ENCODE peak calls at places on chromosomes 5 and 9, in nine cellular contexts. One of them, this sample, is unnamed.
A peak's percentile ranks its signal among the peaks of the same experiment; 100 is the strongest.

GRCh38 chr5:83281658-83282057 is 189.9 kb upstream of the VCAN start:
- DNase-seq in activated naive CD4-positive, alpha-beta T cell treated with anti-CD3 and anti-CD28 coated beads, Interleukin-2, amount 50 U/mL, for 16 hours: no peak
- DNase-seq in ELR: peak; percentile 53
- DNase-seq in aorta: no peak
- DNase-seq in stimulated activated CD4-positive, alpha-beta T cell treated with anti-CD3 and anti-CD28 coated beads, TNF-alpha, amount 100 ng/mL, for 4 hours: no peak
- DNase-seq in SHP77 treated with DMSO at 0.1 percent for 48 hours: no peak
- DNase-seq in GM04504: peak; percentile 61
- DNase-seq in T-helper 2 cell: no peak
- DNase-seq in adipocyte: peak; percentile 22
- DNase-seq in this sample: peak; percentile 73

GRCh38 chr9:89637787-89638186 is 33.0 kb downstream of the GADD45G start:
- DNase-seq in activated naive CD4-positive, alpha-beta T cell treated with anti-CD3 and anti-CD28 coated beads, Interleukin-2, amount 50 U/mL, for 16 hours: no peak
- DNase-seq in ELR: no peak
- DNase-seq in aorta: no peak
- DNase-seq in stimulated activated CD4-positive, alpha-beta T cell treated with anti-CD3 and anti-CD28 coated beads, TNF-alpha, amount 100 ng/mL, for 4 hours: no peak
- DNase-seq in SHP77 treated with DMSO at 0.1 percent for 48 hours: no peak
- DNase-seq in GM04504: no peak
- DNase-seq in T-helper 2 cell: no peak
- DNase-seq in adipocyte: no peak
- DNase-seq in this sample: no peak

GRCh38 chr5:168404366-168404765 is 81.9 kb upstream of the RARS1 start:
- DNase-seq in activated naive CD4-positive, alpha-beta T cell treated with anti-CD3 and anti-CD28 coated beads, Interleukin-2, amount 50 U/mL, for 16 hours: no peak
- DNase-seq in ELR: peak; percentile 91
- DNase-seq in aorta: no peak
- DNase-seq in stimulated activated CD4-positive, alpha-beta T cell treated with anti-CD3 and anti-CD28 coated beads, TNF-alpha, amount 100 ng/mL, for 4 hours: no peak
- DNase-seq in SHP77 treated with DMSO at 0.1 percent for 48 hours: no peak
- DNase-seq in GM04504: peak; percentile 79
- DNase-seq in T-helper 2 cell: no peak
- DNase-seq in adipocyte: peak; percentile 82
- DNase-seq in this sample: peak; percentile 79

GRCh38 chr5:137360607-137361006 is 138.5 kb downstream of the SPOCK1 start:
- DNase-seq in activated naive CD4-positive, alpha-beta T cell treated with anti-CD3 and anti-CD28 coated beads, Interleukin-2, amount 50 U/mL, for 16 hours: no peak
- DNase-seq in ELR: peak; percentile 26
- DNase-seq in aorta: no peak
- DNase-seq in stimulated activated CD4-positive, alpha-beta T cell treated with anti-CD3 and anti-CD28 coated beads, TNF-alpha, amount 100 ng/mL, for 4 hours: no peak
- DNase-seq in SHP77 treated with DMSO at 0.1 percent for 48 hours: no peak
- DNase-seq in GM04504: peak; percentile 32
- DNase-seq in T-helper 2 cell: no peak
- DNase-seq in adipocyte: no peak
- DNase-seq in this sample: no peak

GRCh38 chr9:128765499-128765898 is 6.2 kb downstream of the ZER1 start:
- DNase-seq in activated naive CD4-positive, alpha-beta T cell treated with anti-CD3 and anti-CD28 coated beads, Interleukin-2, amount 50 U/mL, for 16 hours: no peak
- DNase-seq in ELR: no peak
- DNase-seq in aorta: no peak
- DNase-seq in stimulated activated CD4-positive, alpha-beta T cell treated with anti-CD3 and anti-CD28 coated beads, TNF-alpha, amount 100 ng/mL, for 4 hours: no peak
- DNase-seq in SHP77 treated with DMSO at 0.1 percent for 48 hours: no peak
- DNase-seq in GM04504: no peak
- DNase-seq in T-helper 2 cell: no peak
- DNase-seq in adipocyte: no peak
- DNase-seq in this sample: no peak

GRCh38 chr5:33146916-33147315 is 293.8 kb upstream of the TARS1 start:
- DNase-seq in activated naive CD4-positive, alpha-beta T cell treated with anti-CD3 and anti-CD28 coated beads, Interleukin-2, amount 50 U/mL, for 16 hours: no peak
- DNase-seq in ELR: peak; percentile 81
- DNase-seq in aorta: no peak
- DNase-seq in stimulated activated CD4-positive, alpha-beta T cell treated with anti-CD3 and anti-CD28 coated beads, TNF-alpha, amount 100 ng/mL, for 4 hours: no peak
- DNase-seq in SHP77 treated with DMSO at 0.1 percent for 48 hours: no peak
- DNase-seq in GM04504: no peak
- DNase-seq in T-helper 2 cell: no peak
- DNase-seq in adipocyte: peak; percentile 14
- DNase-seq in this sample: no peak

GRCh38 chr5:34501840-34502239 is 154.3 kb upstream of the RAI14 start:
- DNase-seq in activated naive CD4-positive, alpha-beta T cell treated with anti-CD3 and anti-CD28 coated beads, Interleukin-2, amount 50 U/mL, for 16 hours: no peak
- DNase-seq in ELR: no peak
- DNase-seq in aorta: no peak
- DNase-seq in stimulated activated CD4-positive, alpha-beta T cell treated with anti-CD3 and anti-CD28 coated beads, TNF-alpha, amount 100 ng/mL, for 4 hours: no peak
- DNase-seq in SHP77 treated with DMSO at 0.1 percent for 48 hours: no peak
- DNase-seq in GM04504: no peak
- DNase-seq in T-helper 2 cell: no peak
- DNase-seq in adipocyte: no peak
- DNase-seq in this sample: no peak

GRCh38 chr9:137461663-137462395 is 2.7 kb upstream of the NSMF start:
- DNase-seq in activated naive CD4-positive, alpha-beta T cell treated with anti-CD3 and anti-CD28 coated beads, Interleukin-2, amount 50 U/mL, for 16 hours: peak; percentile 66
- DNase-seq in ELR: peak; percentile 30
- DNase-seq in aorta: peak; percentile 73
- DNase-seq in stimulated activated CD4-positive, alpha-beta T cell treated with anti-CD3 and anti-CD28 coated beads, TNF-alpha, amount 100 ng/mL, for 4 hours: no peak
- DNase-seq in SHP77 treated with DMSO at 0.1 percent for 48 hours: no peak
- DNase-seq in GM04504: no peak
- DNase-seq in T-helper 2 cell: peak; percentile 42
- DNase-seq in adipocyte: peak; percentile 54
- DNase-seq in this sample: no peak

GRCh38 chr9:126794441-126794840 is 10.4 kb upstream of the ZBTB43 start:
- DNase-seq in activated naive CD4-positive, alpha-beta T cell treated with anti-CD3 and anti-CD28 coated beads, Interleukin-2, amount 50 U/mL, for 16 hours: no peak
- DNase-seq in ELR: no peak
- DNase-seq in aorta: no peak
- DNase-seq in stimulated activated CD4-positive, alpha-beta T cell treated with anti-CD3 and anti-CD28 coated beads, TNF-alpha, amount 100 ng/mL, for 4 hours: no peak
- DNase-seq in SHP77 treated with DMSO at 0.1 percent for 48 hours: no peak
- DNase-seq in GM04504: no peak
- DNase-seq in T-helper 2 cell: no peak
- DNase-seq in adipocyte: no peak
- DNase-seq in this sample: no peak

GRCh38 chr9:74953235-74953741 is 576 bp upstream of the C9orf40 start:
- DNase-seq in activated naive CD4-positive, alpha-beta T cell treated with anti-CD3 and anti-CD28 coated beads, Interleukin-2, amount 50 U/mL, for 16 hours: no peak
- DNase-seq in ELR: peak; percentile 28
- DNase-seq in aorta: no peak
- DNase-seq in stimulated activated CD4-positive, alpha-beta T cell treated with anti-CD3 and anti-CD28 coated beads, TNF-alpha, amount 100 ng/mL, for 4 hours: no peak
- DNase-seq in SHP77 treated with DMSO at 0.1 percent for 48 hours: no peak
- DNase-seq in GM04504: peak; percentile 40
- DNase-seq in T-helper 2 cell: no peak
- DNase-seq in adipocyte: peak; percentile 44
- DNase-seq in this sample: peak; percentile 43

GRCh38 chr5:34743878-34744277 is 87.8 kb downstream of the RAI14 start:
- DNase-seq in activated naive CD4-positive, alpha-beta T cell treated with anti-CD3 and anti-CD28 coated beads, Interleukin-2, amount 50 U/mL, for 16 hours: no peak
- DNase-seq in ELR: peak; percentile 75
- DNase-seq in aorta: no peak
- DNase-seq in stimulated activated CD4-positive, alpha-beta T cell treated with anti-CD3 and anti-CD28 coated beads, TNF-alpha, amount 100 ng/mL, for 4 hours: no peak
- DNase-seq in SHP77 treated with DMSO at 0.1 percent for 48 hours: no peak
- DNase-seq in GM04504: peak; percentile 33
- DNase-seq in T-helper 2 cell: no peak
- DNase-seq in adipocyte: peak; percentile 81
- DNase-seq in this sample: peak; percentile 55

GRCh38 chr9:33750307-33750838 is 45.0 kb upstream of the PRSS3 start:
- DNase-seq in activated naive CD4-positive, alpha-beta T cell treated with anti-CD3 and anti-CD28 coated beads, Interleukin-2, amount 50 U/mL, for 16 hours: no peak
- DNase-seq in ELR: peak; percentile 71
- DNase-seq in aorta: no peak
- DNase-seq in stimulated activated CD4-positive, alpha-beta T cell treated with anti-CD3 and anti-CD28 coated beads, TNF-alpha, amount 100 ng/mL, for 4 hours: no peak
- DNase-seq in SHP77 treated with DMSO at 0.1 percent for 48 hours: no peak
- DNase-seq in GM04504: no peak
- DNase-seq in T-helper 2 cell: no peak
- DNase-seq in adipocyte: peak; percentile 58
- DNase-seq in this sample: no peak

GRCh38 chr5:99644822-99645221 is 716.0 kb upstream of the CHD1 start:
- DNase-seq in activated naive CD4-positive, alpha-beta T cell treated with anti-CD3 and anti-CD28 coated beads, Interleukin-2, amount 50 U/mL, for 16 hours: no peak
- DNase-seq in ELR: no peak
- DNase-seq in aorta: no peak
- DNase-seq in stimulated activated CD4-positive, alpha-beta T cell treated with anti-CD3 and anti-CD28 coated beads, TNF-alpha, amount 100 ng/mL, for 4 hours: no peak
- DNase-seq in SHP77 treated with DMSO at 0.1 percent for 48 hours: peak; percentile 9
- DNase-seq in GM04504: no peak
- DNase-seq in T-helper 2 cell: no peak
- DNase-seq in adipocyte: no peak
- DNase-seq in this sample: no peak

GRCh38 chr5:40838076-40838475 is 3.1 kb upstream of the RPL37 start:
- DNase-seq in activated naive CD4-positive, alpha-beta T cell treated with anti-CD3 and anti-CD28 coated beads, Interleukin-2, amount 50 U/mL, for 16 hours: no peak
- DNase-seq in ELR: no peak
- DNase-seq in aorta: no peak
- DNase-seq in stimulated activated CD4-positive, alpha-beta T cell treated with anti-CD3 and anti-CD28 coated beads, TNF-alpha, amount 100 ng/mL, for 4 hours: no peak
- DNase-seq in SHP77 treated with DMSO at 0.1 percent for 48 hours: no peak
- DNase-seq in GM04504: no peak
- DNase-seq in T-helper 2 cell: no peak
- DNase-seq in adipocyte: no peak
- DNase-seq in this sample: no peak

GRCh38 chr5:135217669-135218485 is 181.2 kb downstream of the MACROH2A1 start:
- DNase-seq in activated naive CD4-positive, alpha-beta T cell treated with anti-CD3 and anti-CD28 coated beads, Interleukin-2, amount 50 U/mL, for 16 hours: no peak
- DNase-seq in ELR: peak; percentile 12
- DNase-seq in aorta: peak; percentile 27
- DNase-seq in stimulated activated CD4-positive, alpha-beta T cell treated with anti-CD3 and anti-CD28 coated beads, TNF-alpha, amount 100 ng/mL, for 4 hours: no peak
- DNase-seq in SHP77 treated with DMSO at 0.1 percent for 48 hours: no peak
- DNase-seq in GM04504: no peak
- DNase-seq in T-helper 2 cell: no peak
- DNase-seq in adipocyte: no peak
- DNase-seq in this sample: no peak

GRCh38 chr9:78239506-78239905 is 3.6 kb downstream of the CEP78 start:
- DNase-seq in activated naive CD4-positive, alpha-beta T cell treated with anti-CD3 and anti-CD28 coated beads, Interleukin-2, amount 50 U/mL, for 16 hours: no peak
- DNase-seq in ELR: peak; percentile 13
- DNase-seq in aorta: no peak
- DNase-seq in stimulated activated CD4-positive, alpha-beta T cell treated with anti-CD3 and anti-CD28 coated beads, TNF-alpha, amount 100 ng/mL, for 4 hours: no peak
- DNase-seq in SHP77 treated with DMSO at 0.1 percent for 48 hours: no peak
- DNase-seq in GM04504: no peak
- DNase-seq in T-helper 2 cell: no peak
- DNase-seq in adipocyte: no peak
- DNase-seq in this sample: no peak

GRCh38 chr9:34254141-34254913 is 74.7 kb downstream of the KIF24 start:
- DNase-seq in activated naive CD4-positive, alpha-beta T cell treated with anti-CD3 and anti-CD28 coated beads, Interleukin-2, amount 50 U/mL, for 16 hours: no peak
- DNase-seq in ELR: peak; percentile 94
- DNase-seq in aorta: peak; percentile 59
- DNase-seq in stimulated activated CD4-positive, alpha-beta T cell treated with anti-CD3 and anti-CD28 coated beads, TNF-alpha, amount 100 ng/mL, for 4 hours: no peak
- DNase-seq in SHP77 treated with DMSO at 0.1 percent for 48 hours: no peak
- DNase-seq in GM04504: peak; percentile 64
- DNase-seq in T-helper 2 cell: no peak
- DNase-seq in adipocyte: peak; percentile 82
- DNase-seq in this sample: peak; percentile 57

GRCh38 chr9:131959887-131960286 is 119.8 kb downstream of the MED27 start:
- DNase-seq in activated naive CD4-positive, alpha-beta T cell treated with anti-CD3 and anti-CD28 coated beads, Interleukin-2, amount 50 U/mL, for 16 hours: no peak
- DNase-seq in ELR: no peak
- DNase-seq in aorta: no peak
- DNase-seq in stimulated activated CD4-positive, alpha-beta T cell treated with anti-CD3 and anti-CD28 coated beads, TNF-alpha, amount 100 ng/mL, for 4 hours: no peak
- DNase-seq in SHP77 treated with DMSO at 0.1 percent for 48 hours: no peak
- DNase-seq in GM04504: no peak
- DNase-seq in T-helper 2 cell: no peak
- DNase-seq in adipocyte: no peak
- DNase-seq in this sample: no peak

GRCh38 chr9:96859461-96860198 is 5.3 kb upstream of the ZNF782 start:
- DNase-seq in activated naive CD4-positive, alpha-beta T cell treated with anti-CD3 and anti-CD28 coated beads, Interleukin-2, amount 50 U/mL, for 16 hours: no peak
- DNase-seq in ELR: peak; percentile 97
- DNase-seq in aorta: no peak
- DNase-seq in stimulated activated CD4-positive, alpha-beta T cell treated with anti-CD3 and anti-CD28 coated beads, TNF-alpha, amount 100 ng/mL, for 4 hours: no peak
- DNase-seq in SHP77 treated with DMSO at 0.1 percent for 48 hours: no peak
- DNase-seq in GM04504: no peak
- DNase-seq in T-helper 2 cell: no peak
- DNase-seq in adipocyte: peak; percentile 74
- DNase-seq in this sample: no peak

GRCh38 chr5:44952376-44952775 is 143.6 kb downstream of the MRPS30 start:
- DNase-seq in activated naive CD4-positive, alpha-beta T cell treated with anti-CD3 and anti-CD28 coated beads, Interleukin-2, amount 50 U/mL, for 16 hours: no peak
- DNase-seq in ELR: peak; percentile 53
- DNase-seq in aorta: no peak
- DNase-seq in stimulated activated CD4-positive, alpha-beta T cell treated with anti-CD3 and anti-CD28 coated beads, TNF-alpha, amount 100 ng/mL, for 4 hours: no peak
- DNase-seq in SHP77 treated with DMSO at 0.1 percent for 48 hours: peak; percentile 38
- DNase-seq in GM04504: no peak
- DNase-seq in T-helper 2 cell: no peak
- DNase-seq in adipocyte: peak; percentile 38
- DNase-seq in this sample: no peak

GRCh38 chr5:40991168-40991980 is 79.8 kb downstream of the MROH2B start:
- DNase-seq in activated naive CD4-positive, alpha-beta T cell treated with anti-CD3 and anti-CD28 coated beads, Interleukin-2, amount 50 U/mL, for 16 hours: no peak
- DNase-seq in ELR: peak; percentile 6
- DNase-seq in aorta: peak; percentile 78
- DNase-seq in stimulated activated CD4-positive, alpha-beta T cell treated with anti-CD3 and anti-CD28 coated beads, TNF-alpha, amount 100 ng/mL, for 4 hours: no peak
- DNase-seq in SHP77 treated with DMSO at 0.1 percent for 48 hours: no peak
- DNase-seq in GM04504: no peak
- DNase-seq in T-helper 2 cell: no peak
- DNase-seq in adipocyte: peak; percentile 66
- DNase-seq in this sample: no peak

GRCh38 chr9:99011161-99011709 is 67.5 kb downstream of the COL15A1 start:
- DNase-seq in activated naive CD4-positive, alpha-beta T cell treated with anti-CD3 and anti-CD28 coated beads, Interleukin-2, amount 50 U/mL, for 16 hours: no peak
- DNase-seq in ELR: peak; percentile 83
- DNase-seq in aorta: no peak
- DNase-seq in stimulated activated CD4-positive, alpha-beta T cell treated with anti-CD3 and anti-CD28 coated beads, TNF-alpha, amount 100 ng/mL, for 4 hours: no peak
- DNase-seq in SHP77 treated with DMSO at 0.1 percent for 48 hours: no peak
- DNase-seq in GM04504: no peak
- DNase-seq in T-helper 2 cell: no peak
- DNase-seq in adipocyte: no peak
- DNase-seq in this sample: no peak

GRCh38 chr5:148820778-148821395 is 5.5 kb upstream of the ADRB2 start:
- DNase-seq in activated naive CD4-positive, alpha-beta T cell treated with anti-CD3 and anti-CD28 coated beads, Interleukin-2, amount 50 U/mL, for 16 hours: no peak
- DNase-seq in ELR: peak; percentile 71
- DNase-seq in aorta: no peak
- DNase-seq in stimulated activated CD4-positive, alpha-beta T cell treated with anti-CD3 and anti-CD28 coated beads, TNF-alpha, amount 100 ng/mL, for 4 hours: no peak
- DNase-seq in SHP77 treated with DMSO at 0.1 percent for 48 hours: no peak
- DNase-seq in GM04504: no peak
- DNase-seq in T-helper 2 cell: no peak
- DNase-seq in adipocyte: peak; percentile 64
- DNase-seq in this sample: no peak

GRCh38 chr5:126339215-126339805 is 83.9 kb upstream of the GRAMD2B start:
- DNase-seq in activated naive CD4-positive, alpha-beta T cell treated with anti-CD3 and anti-CD28 coated beads, Interleukin-2, amount 50 U/mL, for 16 hours: peak; percentile 27
- DNase-seq in ELR: peak; percentile 79
- DNase-seq in aorta: no peak
- DNase-seq in stimulated activated CD4-positive, alpha-beta T cell treated with anti-CD3 and anti-CD28 coated beads, TNF-alpha, amount 100 ng/mL, for 4 hours: no peak
- DNase-seq in SHP77 treated with DMSO at 0.1 percent for 48 hours: peak; percentile 37
- DNase-seq in GM04504: peak; percentile 47
- DNase-seq in T-helper 2 cell: no peak
- DNase-seq in adipocyte: peak; percentile 88
- DNase-seq in this sample: peak; percentile 27

GRCh38 chr9:33159058-33159759 is 7.9 kb downstream of the B4GALT1 start:
- DNase-seq in activated naive CD4-positive, alpha-beta T cell treated with anti-CD3 and anti-CD28 coated beads, Interleukin-2, amount 50 U/mL, for 16 hours: no peak
- DNase-seq in ELR: peak; percentile 67
- DNase-seq in aorta: peak; percentile 88
- DNase-seq in stimulated activated CD4-positive, alpha-beta T cell treated with anti-CD3 and anti-CD28 coated beads, TNF-alpha, amount 100 ng/mL, for 4 hours: no peak
- DNase-seq in SHP77 treated with DMSO at 0.1 percent for 48 hours: no peak
- DNase-seq in GM04504: no peak
- DNase-seq in T-helper 2 cell: no peak
- DNase-seq in adipocyte: peak; percentile 56
- DNase-seq in this sample: no peak

GRCh38 chr5:42487077-42487476 is 63.8 kb downstream of the GHR start:
- DNase-seq in activated naive CD4-positive, alpha-beta T cell treated with anti-CD3 and anti-CD28 coated beads, Interleukin-2, amount 50 U/mL, for 16 hours: no peak
- DNase-seq in ELR: no peak
- DNase-seq in aorta: no peak
- DNase-seq in stimulated activated CD4-positive, alpha-beta T cell treated with anti-CD3 and anti-CD28 coated beads, TNF-alpha, amount 100 ng/mL, for 4 hours: no peak
- DNase-seq in SHP77 treated with DMSO at 0.1 percent for 48 hours: no peak
- DNase-seq in GM04504: no peak
- DNase-seq in T-helper 2 cell: no peak
- DNase-seq in adipocyte: no peak
- DNase-seq in this sample: no peak

GRCh38 chr9:18314321-18314720 is 159.6 kb upstream of the ADAMTSL1 start:
- DNase-seq in activated naive CD4-positive, alpha-beta T cell treated with anti-CD3 and anti-CD28 coated beads, Interleukin-2, amount 50 U/mL, for 16 hours: no peak
- DNase-seq in ELR: no peak
- DNase-seq in aorta: no peak
- DNase-seq in stimulated activated CD4-positive, alpha-beta T cell treated with anti-CD3 and anti-CD28 coated beads, TNF-alpha, amount 100 ng/mL, for 4 hours: no peak
- DNase-seq in SHP77 treated with DMSO at 0.1 percent for 48 hours: no peak
- DNase-seq in GM04504: no peak
- DNase-seq in T-helper 2 cell: no peak
- DNase-seq in adipocyte: no peak
- DNase-seq in this sample: no peak

GRCh38 chr5:62603934-62604333 is 25.3 kb downstream of the LRRC70 start:
- DNase-seq in activated naive CD4-positive, alpha-beta T cell treated with anti-CD3 and anti-CD28 coated beads, Interleukin-2, amount 50 U/mL, for 16 hours: no peak
- DNase-seq in ELR: no peak
- DNase-seq in aorta: no peak
- DNase-seq in stimulated activated CD4-positive, alpha-beta T cell treated with anti-CD3 and anti-CD28 coated beads, TNF-alpha, amount 100 ng/mL, for 4 hours: no peak
- DNase-seq in SHP77 treated with DMSO at 0.1 percent for 48 hours: no peak
- DNase-seq in GM04504: no peak
- DNase-seq in T-helper 2 cell: no peak
- DNase-seq in adipocyte: no peak
- DNase-seq in this sample: no peak

GRCh38 chr5:73484511-73484910 is 13.7 kb upstream of the BTF3 start:
- DNase-seq in activated naive CD4-positive, alpha-beta T cell treated with anti-CD3 and anti-CD28 coated beads, Interleukin-2, amount 50 U/mL, for 16 hours: no peak
- DNase-seq in ELR: no peak
- DNase-seq in aorta: no peak
- DNase-seq in stimulated activated CD4-positive, alpha-beta T cell treated with anti-CD3 and anti-CD28 coated beads, TNF-alpha, amount 100 ng/mL, for 4 hours: no peak
- DNase-seq in SHP77 treated with DMSO at 0.1 percent for 48 hours: no peak
- DNase-seq in GM04504: no peak
- DNase-seq in T-helper 2 cell: no peak
- DNase-seq in adipocyte: no peak
- DNase-seq in this sample: no peak

GRCh38 chr5:169164481-169164925 is 136.4 kb downstream of the SLIT3 start:
- DNase-seq in activated naive CD4-positive, alpha-beta T cell treated with anti-CD3 and anti-CD28 coated beads, Interleukin-2, amount 50 U/mL, for 16 hours: no peak
- DNase-seq in ELR: peak; percentile 44
- DNase-seq in aorta: peak; percentile 58
- DNase-seq in stimulated activated CD4-positive, alpha-beta T cell treated with anti-CD3 and anti-CD28 coated beads, TNF-alpha, amount 100 ng/mL, for 4 hours: no peak
- DNase-seq in SHP77 treated with DMSO at 0.1 percent for 48 hours: no peak
- DNase-seq in GM04504: peak; percentile 33
- DNase-seq in T-helper 2 cell: no peak
- DNase-seq in adipocyte: peak; percentile 73
- DNase-seq in this sample: peak; percentile 58

GRCh38 chr5:143338658-143339366 is 64.7 kb downstream of the NR3C1 start:
- DNase-seq in activated naive CD4-positive, alpha-beta T cell treated with anti-CD3 and anti-CD28 coated beads, Interleukin-2, amount 50 U/mL, for 16 hours: no peak
- DNase-seq in ELR: peak; percentile 32
- DNase-seq in aorta: no peak
- DNase-seq in stimulated activated CD4-positive, alpha-beta T cell treated with anti-CD3 and anti-CD28 coated beads, TNF-alpha, amount 100 ng/mL, for 4 hours: no peak
- DNase-seq in SHP77 treated with DMSO at 0.1 percent for 48 hours: no peak
- DNase-seq in GM04504: no peak
- DNase-seq in T-helper 2 cell: no peak
- DNase-seq in adipocyte: peak; percentile 51
- DNase-seq in this sample: no peak

This sample was measured in GM04503.